ENCODE peak calls at places on chromosomes 16 and 17, in nine cellular contexts. N is testis, M is K562, I is esophagus muscularis mucosa, T is endothelial cell of umbilical vein, J is IMR-90, E is upper lobe of left lung, C is thyroid gland, S is A549. X is an unnamed sample.

GRCh38 chr17:77717941-77718668 is 240.4 kb upstream of the TNRC6C start:
- DNase-seq in C (no peak), T (no peak), I (no peak), M (no peak), N (no peak), J (no peak), E (no peak), S (no peak), X (peak)

GRCh38 chr16:49181812-49182211 is 99.8 kb downstream of the CBLN1 start:
- DNase-seq in M (no peak), J (no peak), N (no peak), E (no peak), I (no peak), C (no peak), S (no peak), T (no peak), X (no peak)

GRCh38 chr17:74192950-74193781 is 10.3 kb upstream of the RPL38 start:
- DNase-seq in M (no peak), J (no peak), C (no peak), I (no peak), N (peak), E (no peak), T (no peak), S (peak), X (no peak)

GRCh38 chr16:66478733-66479511 is 51.8 kb downstream of the BEAN1 start:
- DNase-seq in N (peak), E (peak), J (peak), T (peak), I (no peak), C (peak), S (peak), M (peak), X (peak)

GRCh38 chr17:78185981-78186688 is 717 bp downstream of the TK1 start:
- DNase-seq in S (peak), I (no peak), C (peak), J (no peak), M (peak), N (no peak), T (no peak), E (no peak), X (no peak)

GRCh38 chr17:79940381-79941087 is 95.1 kb downstream of the TBC1D16 start:
- DNase-seq in S (no peak), N (no peak), E (peak), M (no peak), T (no peak), I (no peak), C (no peak), J (no peak), X (peak)

GRCh38 chr17:35849469-35850348 is 19.0 kb downstream of the HEATR9 start:
- DNase-seq in E (no peak), C (peak), T (peak), M (peak), N (peak), J (peak), S (peak), I (no peak), X (no peak)

GRCh38 chr17:60135160-60135950 is 14.4 kb upstream of the CA4 start:
- DNase-seq in S (peak), M (peak), J (peak), I (peak), E (peak), T (peak), N (peak), C (peak), X (peak)

GRCh38 chr16:24988137-24988535 is 27.0 kb downstream of the ARHGAP17 start:
- DNase-seq in I (no peak), C (no peak), T (no peak), E (no peak), J (peak), M (no peak), N (no peak), S (no peak), X (no peak)

GRCh38 chr16:68744744-68745280 is 7.7 kb downstream of the CDH1 start:
- DNase-seq in S (peak), E (no peak), J (peak), I (no peak), T (no peak), N (no peak), M (no peak), C (peak), X (no peak)

GRCh38 chr16:55478827-55479559 is at the start of gene MMP2:
- DNase-seq in J (peak), N (peak), C (peak), S (no peak), T (peak), E (peak), I (peak), M (no peak), X (peak)

GRCh38 chr17:29443041-29443440 is 52.9 kb downstream of the TAOK1 start:
- DNase-seq in C (no peak), M (no peak), E (no peak), S (no peak), N (no peak), I (no peak), J (no peak), T (no peak), X (no peak)

GRCh38 chr16:88754109-88754911 is 30.7 kb downstream of the PIEZO1 start:
- DNase-seq in E (no peak), S (no peak), N (no peak), I (no peak), J (no peak), T (no peak), C (no peak), M (no peak), X (no peak)

GRCh38 chr16:85253127-85253941 is 141.1 kb upstream of the CIBAR2 start:
- DNase-seq in I (no peak), T (peak), N (peak), C (peak), E (peak), J (peak), M (peak), S (peak), X (no peak)

GRCh38 chr16:11852092-11852809 is 909 bp upstream of the RSL1D1 start:
- DNase-seq in S (peak), I (no peak), M (peak), T (no peak), E (no peak), N (peak), C (peak), J (peak), X (no peak)

GRCh38 chr16:58422809-58423208 is 30.5 kb downstream of the GINS3 start:
- DNase-seq in I (no peak), M (no peak), C (no peak), N (no peak), J (no peak), S (no peak), T (no peak), E (no peak), X (no peak)

GRCh38 chr17:42422958-42423712 is at the start of gene CAVIN1:
- DNase-seq in E (peak), C (peak), J (peak), I (peak), T (peak), M (peak), N (peak), S (peak), X (peak)

GRCh38 chr16:53773150-53773846 is 69.3 kb downstream of the FTO start:
- DNase-seq in I (no peak), M (peak), T (peak), S (peak), E (no peak), J (peak), N (peak), C (peak), X (peak)

GRCh38 chr17:39740357-39741111 is 2.8 kb downstream of the GRB7 start:
- DNase-seq in I (no peak), C (peak), N (peak), T (peak), M (peak), E (no peak), J (peak), S (peak), X (peak)

GRCh38 chr17:70767102-70767701 is 597.9 kb downstream of the KCNJ2 start:
- DNase-seq in T (no peak), S (peak), J (peak), C (no peak), M (peak), E (no peak), N (no peak), I (no peak), X (no peak)
- TF ChIP-seq CTCF in T (peak), S (peak), J (peak), C (peak), M (no peak), E (peak), N (peak), I (peak), X (no peak)

DNA sequence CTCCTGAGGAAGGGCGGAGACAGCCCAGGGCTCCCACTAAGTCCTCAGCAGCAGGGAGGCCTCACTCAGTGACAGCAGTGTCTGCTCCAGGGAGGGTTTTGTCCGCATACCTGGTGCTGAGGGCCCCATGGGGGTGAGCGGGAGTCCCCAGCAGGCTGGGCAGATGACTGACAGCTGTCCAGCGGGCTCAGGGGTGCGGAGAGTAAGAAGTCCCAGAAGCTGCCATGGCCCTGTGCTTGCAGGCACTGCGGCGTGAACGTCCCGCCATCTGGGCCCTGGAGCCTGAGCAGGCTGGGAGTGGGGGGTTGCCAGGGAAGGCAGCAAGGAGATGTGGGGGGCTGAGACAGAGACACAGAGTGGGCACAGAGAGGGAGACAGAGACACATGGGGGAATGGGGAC is 20.1 kb downstream of the CACNA1G start:
- DNase-seq in J (no peak), I (no peak), M (no peak), N (no peak), E (peak), T (no peak), C (no peak), S (no peak), X (no peak)
- H3K4me3 ChIP-seq in J (no peak), I (no peak), M (no peak), N (no peak), E (no peak), T (no peak), C (no peak), S (no peak), X (no peak)

GRCh38 chr17:81194941-81195901 is 27.5 kb downstream of the CEP131 start:
- DNase-seq in J (no peak), I (no peak), M (no peak), T (no peak), C (no peak), S (no peak), N (no peak), E (peak), X (no peak)
- TF ChIP-seq POLR2A in J (no peak), I (no peak), M (no peak), T (no peak), C (no peak), S (no peak), N (no peak), E (no peak), X (no peak)

GRCh38 chr16:3690470-3690918 is 26.8 kb downstream of the TRAP1 start:
- DNase-seq in C (peak), N (peak), E (peak), M (peak), S (peak), J (peak), I (peak), T (peak), X (peak)

GRCh38 chr16:3687792-3688191 is 29.5 kb downstream of the TRAP1 start:
- DNase-seq in M (no peak), E (no peak), C (no peak), T (no peak), N (no peak), S (no peak), I (no peak), J (no peak), X (no peak)

GRCh38 chr16:3689731-3690130 is 27.6 kb downstream of the TRAP1 start:
- DNase-seq in T (no peak), I (no peak), N (no peak), M (no peak), S (no peak), C (no peak), E (no peak), J (no peak), X (no peak)

GRCh38 chr16:3691778-3692177 is 25.5 kb downstream of the TRAP1 start:
- DNase-seq in I (no peak), S (no peak), N (no peak), E (no peak), J (no peak), M (no peak), T (no peak), C (no peak), X (no peak)

GRCh38 chr16:3690991-3691720 is 26.2 kb downstream of the TRAP1 start:
- DNase-seq in E (no peak), N (no peak), J (no peak), C (no peak), I (no peak), T (no peak), S (peak), M (no peak), X (peak)
- TF ChIP-seq CTCF in E (no peak), N (peak), J (no peak), C (no peak), I (no peak), T (no peak), S (no peak), M (no peak), X (no peak)

GRCh38 chr17:61463068-61463980 is 11.1 kb downstream of the TBX4 start:
- DNase-seq in T (no peak), C (no peak), S (no peak), E (peak), I (no peak), J (no peak), N (no peak), M (peak), X (peak)

GRCh38 chr17:61461967-61462733 is 9.9 kb downstream of the TBX4 start:
- DNase-seq in M (peak), I (no peak), C (no peak), N (no peak), E (peak), J (no peak), T (no peak), S (no peak), X (peak)

GRCh38 chr17:61464121-61464905 is 12.1 kb downstream of the TBX4 start:
- DNase-seq in J (no peak), M (no peak), N (no peak), T (no peak), C (no peak), S (no peak), I (no peak), E (peak), X (no peak)

GRCh38 chr17:61461586-61461966 is 9.4 kb downstream of the TBX4 start:
- DNase-seq in J (no peak), N (no peak), S (no peak), M (peak), I (no peak), C (no peak), T (no peak), E (no peak), X (no peak)

GRCh38 chr17:61462734-61463067 is 10.5 kb downstream of the TBX4 start:
- DNase-seq in C (no peak), J (no peak), I (no peak), E (no peak), S (no peak), T (no peak), N (no peak), M (no peak), X (no peak)
- H3K4me3 ChIP-seq in C (no peak), J (no peak), I (no peak), E (no peak), S (no peak), T (no peak), N (no peak), M (no peak), X (no peak)

X was measured in lower leg skin.